ENCODE peak calls at places on chromosomes 12 and 14, in four cellular contexts. K is A549, L is ovary, S is left lung. N is an unnamed sample.

GRCh38 chr12:2003676-2004112 is 563 bp downstream of the DCP1B start:
- DNase-seq in L (no peak), S (no peak), K (no peak), N (no peak)

GRCh38 chr12:11684811-11685210 is 35.3 kb downstream of the ETV6 start:
- DNase-seq in K (no peak), S (no peak), L (no peak), N (peak)

GRCh38 chr12:127308148-127308547 is 958.8 kb upstream of the TMEM132C start:
- DNase-seq in L (no peak), S (no peak), K (no peak), N (no peak)

GRCh38 chr12:12954361-12954760 is 2.4 kb upstream of the GPRC5D start:
- DNase-seq in L (no peak), K (peak), S (no peak), N (no peak)

GRCh38 chr12:31362115-31362758 is 36.3 kb upstream of the SINHCAF start:
- DNase-seq in L (no peak), K (no peak), S (no peak), N (no peak)

GRCh38 chr14:93901813-93902212 is 25.3 kb upstream of the FAM181A start:
- DNase-seq in S (no peak), K (no peak), L (no peak), N (no peak)

GRCh38 chr14:102646615-102647014 is 54.2 kb downstream of the RCOR1 start:
- DNase-seq in L (no peak), S (no peak), K (no peak), N (no peak)

GRCh38 chr12:30985814-30986452 is 59.4 kb downstream of the TSPAN11 start:
- DNase-seq in L (no peak), S (no peak), K (peak), N (no peak)

GRCh38 chr12:104376650-104377506 is 73.3 kb downstream of the EID3 start:
- DNase-seq in L (no peak), K (peak), S (no peak), N (no peak)

GRCh38 chr12:24109381-24110039 is 160.0 kb upstream of the SOX5 start:
- DNase-seq in L (no peak), S (no peak), K (peak), N (no peak)

GRCh38 chr14:45112886-45113772 is 21.2 kb downstream of the FKBP3 start:
- DNase-seq in S (no peak), K (peak), L (no peak), N (no peak)

GRCh38 chr14:37230551-37231194 is 32.9 kb downstream of the MIPOL1 start:
- DNase-seq in S (no peak), L (no peak), K (peak), N (no peak)

GRCh38 chr12:99146730-99147129 is 500.8 kb upstream of the GARIN6 start:
- DNase-seq in L (no peak), S (no peak), K (no peak), N (no peak)

GRCh38 chr12:107681836-107682820 is 3.5 kb upstream of the PWP1 start:
- DNase-seq in S (no peak), L (no peak), K (no peak), N (no peak)

GRCh38 chr12:9331218-9331626 is 123.0 kb upstream of the PZP start:
- DNase-seq in K (peak), L (peak), S (peak), N (no peak)

GRCh38 chr12:64004639-64005038 is 160.1 kb downstream of the SRGAP1 start:
- DNase-seq in S (no peak), K (no peak), L (no peak), N (no peak)
- H3K27ac ChIP-seq in S (no peak), K (no peak), L (no peak), N (no peak)

GRCh38 chr14:99600232-99600888 is 3.6 kb downstream of the CCDC85C start:
- DNase-seq in K (no peak), S (no peak), L (no peak), N (no peak)
- H3K4me3 ChIP-seq in K (no peak), S (no peak), L (no peak), N (no peak)

DNA sequence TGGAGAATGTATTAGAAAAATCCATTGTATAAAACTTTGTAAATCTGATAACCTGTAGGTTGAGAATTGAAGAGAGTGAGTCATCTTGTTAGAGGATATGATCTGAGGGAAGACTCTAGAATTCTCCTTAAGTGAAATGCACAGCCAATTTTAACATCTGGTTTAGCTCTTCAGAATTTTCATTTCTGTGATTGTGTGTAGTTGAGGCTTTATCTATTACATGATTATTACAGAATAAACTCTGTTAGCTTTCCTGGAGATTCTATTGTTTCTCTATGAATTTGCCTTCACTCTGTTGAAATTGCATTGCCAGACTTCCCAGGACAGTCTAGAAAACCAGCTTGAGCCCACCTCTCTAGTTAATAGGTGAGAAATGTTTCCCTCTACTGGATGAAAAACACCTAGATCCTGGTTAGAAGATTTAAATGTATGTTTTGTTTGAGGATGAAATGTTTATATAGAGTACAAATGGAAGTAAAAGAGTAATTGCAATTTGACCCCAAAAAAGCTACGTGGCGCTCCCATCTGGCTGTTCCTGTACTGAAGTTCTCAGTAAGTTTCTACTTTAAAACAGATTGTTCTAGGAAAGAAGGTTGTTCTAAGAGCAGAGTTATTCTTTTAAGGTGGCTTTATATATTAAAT is 2.9 kb downstream of the NUDT4 start:
- DNase-seq in S (no peak), K (peak), L (no peak), N (no peak)
- H3K27ac ChIP-seq in S (peak), K (no peak), L (no peak), N (peak)

GRCh38 chr12:95207407-95207806 is 9.9 kb downstream of the FGD6 start:
- DNase-seq in K (no peak), S (no peak), L (no peak), N (no peak)
- H3K4me3 ChIP-seq in K (no peak), S (no peak), L (no peak), N (no peak)

DNA sequence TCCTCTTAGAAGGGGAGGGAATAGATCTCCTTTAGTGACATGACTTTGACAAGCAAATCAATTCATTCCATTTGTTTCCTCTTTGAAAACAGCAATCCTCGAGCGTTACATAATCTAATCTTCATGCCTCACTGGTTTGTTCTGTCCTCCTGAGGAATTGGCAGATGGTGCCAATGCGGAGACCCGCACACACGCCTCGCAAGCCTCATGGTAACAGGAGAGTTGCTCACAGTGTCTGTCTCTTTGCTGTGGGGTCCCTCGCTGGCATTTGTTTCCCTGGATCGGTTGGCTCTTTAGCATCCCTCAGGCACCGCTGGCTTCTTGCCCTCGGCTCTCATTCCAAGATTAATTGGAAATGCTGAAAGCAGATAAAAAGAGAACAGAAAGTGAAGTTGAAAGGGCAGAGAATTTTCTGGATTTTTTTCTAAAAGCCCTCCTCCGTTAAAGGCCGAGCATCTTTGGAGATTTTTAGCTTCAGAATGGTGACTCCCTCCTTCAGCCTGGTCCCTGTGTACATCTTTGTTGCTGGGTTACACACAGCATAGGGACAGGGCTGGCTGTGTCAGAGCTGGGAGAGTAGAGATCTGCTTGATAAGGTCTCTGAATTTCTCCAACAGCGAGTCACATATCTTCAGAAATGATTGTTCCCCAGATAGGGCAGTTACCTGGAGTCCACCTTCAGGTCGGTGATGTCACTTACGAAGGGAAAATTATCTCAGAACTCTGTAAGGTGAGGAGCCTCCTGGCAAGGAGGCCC is 10.1 kb upstream of the CABP1 start:
- DNase-seq in L (no peak), K (no peak), S (no peak), N (no peak)
- H3K27ac ChIP-seq in L (no peak), K (no peak), S (no peak), N (no peak)

DNA sequence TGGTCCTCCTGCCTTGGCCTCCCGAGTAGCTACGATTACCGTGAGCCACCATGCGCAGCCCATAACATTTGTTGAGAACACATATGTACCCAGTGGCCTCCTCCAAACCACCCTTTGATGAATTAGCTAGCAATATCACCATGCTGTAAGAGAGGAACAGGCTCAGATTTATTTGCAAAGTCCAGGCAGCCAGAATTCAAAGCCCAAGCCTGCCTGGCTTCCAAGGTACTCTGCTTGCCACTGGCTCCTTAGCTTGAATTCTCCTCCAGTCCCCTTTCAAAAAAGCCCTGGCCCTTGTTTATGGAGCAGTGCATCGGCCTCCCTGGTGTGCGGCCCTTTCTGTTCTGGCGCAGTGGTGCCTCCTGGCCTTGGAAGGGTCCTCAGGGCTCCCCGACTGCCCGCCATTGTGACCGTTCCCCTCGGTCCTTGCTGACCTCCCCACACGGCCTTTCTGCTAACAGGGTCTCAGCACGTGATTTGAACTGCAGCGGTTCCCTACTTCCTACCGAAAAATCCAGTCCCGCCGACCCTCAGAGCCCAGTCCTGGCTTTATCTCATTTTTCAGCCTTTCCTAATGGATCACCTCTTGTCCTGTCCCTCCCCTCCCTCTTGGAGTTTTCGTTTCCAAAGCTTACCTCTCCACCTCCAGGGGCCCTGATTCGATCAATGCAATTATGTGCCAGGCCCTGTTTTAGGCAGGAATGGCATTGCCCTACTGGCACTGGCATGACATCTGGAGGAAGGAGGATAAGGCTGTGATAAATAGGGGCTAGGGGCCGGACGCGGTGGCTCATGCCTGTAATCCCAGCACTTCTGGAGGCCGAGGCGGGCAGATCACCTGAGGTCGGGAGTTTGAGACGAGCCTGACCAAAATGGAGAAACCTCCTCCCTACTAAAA is 22.0 kb downstream of the SLC25A29 start:
- DNase-seq in K (no peak), L (no peak), S (no peak), N (no peak)
- H3K4me3 ChIP-seq in K (peak), L (no peak), S (peak), N (peak)

DNA sequence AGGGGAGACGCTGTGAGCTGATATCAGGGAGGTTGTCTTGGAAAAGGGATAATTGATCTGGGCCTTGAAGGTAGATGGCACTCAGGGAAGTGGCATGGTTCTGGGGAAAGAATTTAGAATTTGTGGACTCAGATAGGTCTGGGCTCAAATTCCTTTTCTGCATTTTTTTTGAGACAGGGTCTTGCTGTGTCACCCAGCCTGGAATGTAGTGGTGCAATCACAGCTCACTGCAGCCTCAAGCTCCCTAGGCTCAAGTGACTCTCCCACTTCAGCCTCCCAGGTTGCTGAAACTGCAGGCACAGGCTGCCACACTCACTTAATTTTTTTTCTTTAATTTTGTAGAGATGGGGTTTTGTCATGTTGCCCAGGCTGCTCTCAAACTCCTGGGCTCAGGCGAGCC is 98.1 kb upstream of the NCOR2 start:
- DNase-seq in K (no peak), L (no peak), S (no peak), N (no peak)
- H3K27ac ChIP-seq in K (no peak), L (no peak), S (peak), N (peak)

GRCh38 chr12:121795029-121795977 is 1.8 kb upstream of the RHOF start:
- DNase-seq in K (peak), L (peak), S (peak), N (no peak)
- H3K4me3 ChIP-seq in K (peak), L (no peak), S (no peak), N (peak)

GRCh38 chr14:74947353-74948227 is 7.8 kb downstream of the PGF start:
- DNase-seq in S (peak), K (no peak), L (no peak), N (no peak)

GRCh38 chr14:74945852-74946658 is 9.3 kb downstream of the PGF start:
- DNase-seq in K (peak), S (peak), L (peak), N (no peak)

GRCh38 chr14:74946659-74947281 is 8.6 kb downstream of the PGF start:
- DNase-seq in L (no peak), S (no peak), K (peak), N (peak)

GRCh38 chr14:74942608-74943007 is 12.8 kb downstream of the PGF start:
- DNase-seq in S (peak), K (no peak), L (no peak), N (no peak)

GRCh38 chr14:74945261-74945851 is 10.0 kb downstream of the PGF start:
- DNase-seq in S (peak), L (no peak), K (peak), N (no peak)
- H3K27ac ChIP-seq in S (no peak), L (no peak), K (no peak), N (peak)